ENCODE peak calls at places on chromosomes 3 and 15, in six cellular contexts. T is neuronal stem cell, D is mesendoderm, Z is mesenchymal stem cell, S is IMR-90, L is H1. B is an unnamed sample. For H3K79me1, the result is how much of the 10 kb centered on the place peaks cover.

GRCh38 chr3:160180581-160181216 is 44.5 kb upstream of the C3orf80 start:
- DNase-seq in T (no peak), D (peak), Z (peak), S (no peak), L (no peak), B (no peak)

GRCh38 chr3:113746955-113747718 is at the start of gene ATP6V1A:
- DNase-seq in T (peak), D (peak), Z (peak), S (no peak), L (no peak), B (peak)

GRCh38 chr3:156665296-156665695 is 9.1 kb upstream of the TIPARP start:
- DNase-seq in T (no peak), D (no peak), Z (peak), S (peak), L (no peak), B (no peak)

GRCh38 chr15:90214553-90215205 is 13.5 kb downstream of the SEMA4B start:
- DNase-seq in T (no peak), D (peak), Z (peak), S (no peak), L (no peak), B (no peak)

GRCh38 chr3:168424059-168424765 is 328.5 kb upstream of the GOLIM4 start:
- DNase-seq in T (no peak), D (no peak), Z (peak), S (peak), L (no peak), B (no peak)

GRCh38 chr3:32816439-32817194 is 1.2 kb upstream of the TRIM71 start:
- DNase-seq in T (peak), D (peak), Z (peak), S (no peak), L (peak), B (peak)

GRCh38 chr3:40211579-40211978 is 97.9 kb upstream of the EIF1B start:
- DNase-seq in T (no peak), D (no peak), Z (no peak), S (no peak), L (no peak), B (no peak)

GRCh38 chr3:43285644-43286043 is 696 bp upstream of the SNRK start:
- DNase-seq in T (peak), D (peak), Z (peak), S (no peak), L (no peak), B (peak)

GRCh38 chr15:101003076-101003475 is 83.9 kb downstream of the LRRK1 start:
- DNase-seq in T (no peak), D (no peak), Z (no peak), S (no peak), L (no peak), B (no peak)

GRCh38 chr3:145900056-145900829 is 260.7 kb downstream of the PLOD2 start:
- DNase-seq in T (no peak), D (no peak), Z (no peak), S (no peak), L (no peak), B (no peak)

GRCh38 chr3:120435621-120436020 is 15.2 kb downstream of the FSTL1 start:
- DNase-seq in T (no peak), D (peak), Z (peak), S (peak), L (no peak), B (no peak)

DNA sequence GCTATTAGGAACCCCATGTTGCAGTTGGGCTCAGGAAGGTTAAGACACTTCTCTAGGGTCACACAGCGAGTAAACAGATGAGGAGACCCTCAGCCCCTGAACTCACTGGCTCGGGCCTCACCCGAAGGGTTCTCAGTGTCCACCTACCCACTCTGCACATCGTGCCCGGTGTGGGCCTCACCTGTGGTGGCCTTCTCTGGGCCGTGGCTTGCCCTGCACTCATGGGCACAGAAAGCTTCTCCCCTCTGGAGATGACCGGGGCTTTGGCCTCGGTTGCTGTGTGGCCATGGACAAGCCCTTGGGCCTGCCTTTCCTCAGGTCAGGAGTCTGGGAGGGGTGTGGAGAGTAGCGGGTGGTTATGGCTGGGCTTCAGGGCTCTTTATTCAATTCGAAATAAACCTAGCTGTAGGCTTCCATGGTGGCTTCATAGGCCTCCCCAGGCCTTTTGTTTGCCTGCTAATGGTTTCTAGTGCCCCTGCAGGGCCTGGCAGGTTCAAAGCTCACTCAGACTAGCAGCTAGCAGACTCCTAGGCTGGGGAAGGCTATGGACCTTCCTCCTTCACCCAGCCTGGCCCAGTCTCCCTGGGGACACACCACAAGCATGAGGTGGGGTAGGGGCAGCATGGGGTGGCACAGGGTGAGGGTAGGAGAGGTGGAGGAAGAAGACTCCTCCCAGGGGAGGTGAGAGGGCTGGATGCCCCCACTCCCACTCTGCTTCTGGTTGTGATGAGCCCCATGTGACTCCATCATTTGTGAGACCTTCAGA is 103.1 kb downstream of the LINGO1 start:
- DNase-seq in T (no peak), D (no peak), Z (no peak), S (no peak), L (no peak), B (no peak)
- H3K79me1 ChIP-seq in T (under half), D (under half), Z (under half), S (under half), L (under half), B (under half)

GRCh38 chr15:58273104-58273503 is 134.9 kb downstream of the AQP9 start:
- DNase-seq in T (no peak), D (no peak), Z (no peak), S (no peak), L (no peak), B (no peak)

GRCh38 chr15:58279106-58279505 is 140.9 kb downstream of the AQP9 start:
- DNase-seq in T (no peak), D (no peak), Z (no peak), S (no peak), L (no peak), B (no peak)

GRCh38 chr15:58274885-58275284 is 136.7 kb downstream of the AQP9 start:
- DNase-seq in T (no peak), D (no peak), Z (no peak), S (no peak), L (no peak), B (no peak)

GRCh38 chr15:58276924-58277323 is 138.7 kb downstream of the AQP9 start:
- DNase-seq in T (no peak), D (no peak), Z (no peak), S (no peak), L (no peak), B (no peak)

DNA sequence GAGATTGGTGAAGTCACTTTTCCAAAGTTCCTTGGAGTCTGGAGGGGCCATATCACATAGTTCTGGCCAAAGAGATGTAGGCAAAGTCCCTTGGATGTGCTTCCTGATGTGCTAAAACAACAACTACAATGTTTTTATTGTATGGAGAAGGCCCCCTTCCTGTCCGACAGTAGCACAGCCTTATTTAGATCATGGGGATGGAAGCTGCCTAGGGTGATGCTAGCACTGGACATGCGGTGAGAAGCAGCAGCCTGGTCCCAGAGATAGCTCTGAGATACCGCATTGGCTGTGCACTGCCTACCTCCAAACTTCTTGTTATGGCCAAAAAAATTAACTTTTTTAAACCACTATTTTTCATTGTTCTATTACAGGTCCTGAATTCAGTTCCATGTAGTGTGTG is 137.6 kb downstream of the AQP9 start:
- DNase-seq in T (no peak), D (no peak), Z (no peak), S (no peak), L (no peak), B (no peak)
- H2BK15ac ChIP-seq in T (no peak), D (no peak), Z (no peak), S (no peak), L (no peak), B (no peak)

DNA sequence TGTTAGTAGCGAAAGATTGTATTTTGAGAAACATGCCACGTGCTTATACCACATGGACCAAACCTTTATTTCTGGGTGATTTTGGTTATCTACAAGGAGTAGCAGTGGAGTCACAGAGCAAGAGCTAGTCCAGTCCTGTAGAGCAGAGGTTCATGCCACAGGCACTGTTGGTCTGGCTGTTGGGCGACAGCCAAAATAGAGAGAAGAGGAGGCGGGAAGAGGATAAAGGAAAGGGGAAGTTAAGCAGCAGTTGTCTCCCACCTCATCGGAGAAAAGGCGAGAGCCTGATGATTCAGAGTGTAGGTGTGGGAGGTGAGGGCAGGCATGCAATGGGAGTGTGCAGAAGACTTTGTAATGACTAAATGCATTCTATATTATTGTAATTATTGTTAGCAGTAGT is 237.5 kb upstream of the ROPN1 start:
- DNase-seq in T (no peak), D (no peak), Z (no peak), S (no peak), L (no peak), B (no peak)
- H3K79me1 ChIP-seq in T (under half), D (under half), Z (under half), S (under half), L (under half), B (under half)

GRCh38 chr15:85633859-85634258 is 160.9 kb downstream of the KLHL25 start:
- DNase-seq in T (no peak), D (no peak), Z (no peak), S (no peak), L (no peak), B (no peak)
- H2BK15ac ChIP-seq in T (no peak), D (no peak), Z (no peak), S (no peak), L (no peak), B (no peak)

GRCh38 chr15:86751116-86751515 is 671.4 kb downstream of the AGBL1 start:
- DNase-seq in T (no peak), D (no peak), Z (no peak), S (no peak), L (no peak), B (no peak)
- H3K79me1 ChIP-seq in T (under half), D (under half), Z (under half), S (under half), L (under half), B (under half)

DNA sequence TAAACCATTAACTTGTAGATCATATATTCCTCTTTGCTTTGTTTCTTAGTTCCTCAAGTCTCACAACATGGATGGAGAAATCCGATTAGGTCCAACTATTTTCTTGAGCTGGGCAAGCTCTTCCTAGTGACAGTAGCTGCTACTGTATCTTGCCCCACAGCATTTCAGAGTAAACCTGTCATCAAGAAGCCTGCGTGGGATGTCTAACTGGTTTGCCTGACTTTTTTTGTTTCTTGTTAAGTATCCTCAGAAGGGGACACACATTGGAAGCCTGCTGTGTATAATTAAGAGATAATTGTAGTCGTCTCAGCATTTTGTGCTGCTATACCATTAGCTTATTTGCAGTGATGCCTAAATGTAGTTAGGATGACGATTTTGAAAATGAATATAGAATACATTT is 29.3 kb upstream of the STT3B start:
- DNase-seq in T (no peak), D (peak), Z (no peak), S (no peak), L (no peak), B (no peak)
- H2BK15ac ChIP-seq in T (no peak), D (no peak), Z (no peak), S (no peak), L (no peak), B (no peak)

GRCh38 chr3:129605593-129606521 is 619 bp downstream of the PLXND1 start:
- DNase-seq in T (no peak), D (peak), Z (peak), S (peak), L (no peak), B (peak)

GRCh38 chr3:129602730-129603560 is 3.5 kb downstream of the PLXND1 start:
- DNase-seq in T (no peak), D (peak), Z (peak), S (peak), L (no peak), B (peak)

GRCh38 chr3:129603561-129603942 is 2.9 kb downstream of the PLXND1 start:
- DNase-seq in T (no peak), D (no peak), Z (no peak), S (no peak), L (no peak), B (no peak)

GRCh38 chr3:129604942-129605592 is 1.4 kb downstream of the PLXND1 start:
- DNase-seq in T (no peak), D (no peak), Z (no peak), S (no peak), L (no peak), B (peak)

DNA sequence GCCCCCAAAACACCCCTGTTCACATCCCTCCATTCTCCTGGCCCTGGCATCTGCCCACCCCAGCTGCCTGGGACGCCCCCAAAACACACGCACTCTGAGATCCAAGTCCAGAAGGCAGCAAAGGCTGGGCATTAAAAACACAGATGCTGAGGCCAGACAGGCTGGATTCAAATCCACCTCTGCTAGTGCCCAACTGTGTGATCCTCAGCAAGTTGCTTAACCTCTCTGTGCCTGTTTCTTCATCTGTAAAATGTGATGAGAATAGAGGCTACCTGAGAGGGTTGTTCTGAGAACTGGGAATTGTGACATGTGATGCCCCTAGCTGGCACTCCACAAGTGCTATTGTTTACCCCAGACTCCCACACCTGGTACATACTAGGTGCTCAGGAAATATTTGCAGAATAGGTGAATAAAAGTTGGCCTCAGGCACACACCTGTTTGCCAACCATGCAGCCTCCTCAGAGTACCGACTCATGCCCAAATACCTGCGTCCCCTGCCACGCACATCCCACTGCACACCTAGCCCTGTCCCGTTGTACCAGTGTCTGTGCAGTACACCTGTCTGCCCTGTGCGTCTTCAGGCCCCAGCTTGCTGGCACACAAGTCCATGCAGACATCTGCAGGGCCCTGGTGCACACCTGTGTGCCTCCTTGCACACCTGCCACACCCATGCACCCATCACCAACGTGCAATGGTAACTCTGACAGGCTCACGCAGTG is 2.1 kb downstream of the PLXND1 start:
- DNase-seq in T (no peak), D (no peak), Z (no peak), S (no peak), L (no peak), B (no peak)
- H3K79me1 ChIP-seq in T (under half), D (under half), Z (under half), S (under half), L (under half), B (under half)

B was measured in H9.